ENCODE peak calls at places on chromosomes 13 and 19, in nine cellular contexts. D is tibial artery, K is WTC11, Q is HL-60, A is Peyer's patch, J is AG04450, V is bronchial epithelial cell, Y is GM12865, F is AG10803. O is an unnamed sample.

GRCh38 chr19:9793051-9793591 is 24.6 kb upstream of the ZNF846 start:
- DNase-seq in D (peak; percentile 59), K (no peak), Q (no peak), A (peak; percentile 61), J (no peak), V (peak; percentile 28), Y (peak; percentile 41), F (peak; percentile 36), O (peak; percentile 53)

GRCh38 chr19:45421953-45422498 is 1.7 kb downstream of the ERCC1 start:
- DNase-seq in D (no peak), K (no peak), Q (no peak), A (no peak), J (no peak), V (no peak), Y (no peak), F (no peak), O (no peak)

GRCh38 chr13:92896842-92897241 is 329.8 kb upstream of the GPC6 start:
- DNase-seq in D (no peak), K (no peak), Q (no peak), A (no peak), J (no peak), V (peak; percentile 45), Y (peak; percentile 33), F (peak; percentile 1), O (no peak)

GRCh38 chr19:53597023-53597422 is 34.8 kb upstream of the DPRX start:
- DNase-seq in D (no peak), K (no peak), Q (no peak), A (no peak), J (no peak), V (peak; percentile 54), Y (no peak), F (no peak), O (no peak)

GRCh38 chr19:52961981-52962380 is 700 bp downstream of the ZNF816 start:
- DNase-seq in D (no peak), K (no peak), Q (no peak), A (no peak), J (no peak), V (no peak), Y (no peak), F (no peak), O (no peak)

GRCh38 chr19:4692275-4693077 is 22.3 kb upstream of the MYDGF start:
- DNase-seq in D (no peak), K (no peak), Q (no peak), A (no peak), J (no peak), V (no peak), Y (no peak), F (no peak), O (no peak)

GRCh38 chr19:11767633-11768133 is 883 bp downstream of the ZNF441 start:
- DNase-seq in D (peak; percentile 45), K (no peak), Q (peak; percentile 22), A (peak; percentile 28), J (no peak), V (peak; percentile 10), Y (peak; percentile 54), F (peak; percentile 43), O (peak; percentile 47)

GRCh38 chr13:65868106-65868505 is 1362.0 kb downstream of the PCDH9 start:
- DNase-seq in D (no peak), K (no peak), Q (no peak), A (no peak), J (no peak), V (no peak), Y (no peak), F (no peak), O (no peak)

GRCh38 chr19:28296506-28296905 is 916.4 kb downstream of the UQCRFS1 start:
- DNase-seq in D (no peak), K (no peak), Q (no peak), A (no peak), J (no peak), V (no peak), Y (no peak), F (peak; percentile 80), O (no peak)

GRCh38 chr13:23794267-23795161 is 94.7 kb downstream of the MIPEP start:
- DNase-seq in D (no peak), K (no peak), Q (no peak), A (no peak), J (peak; percentile 68), V (peak; percentile 64), Y (peak; percentile 87), F (peak; percentile 61), O (no peak)

GRCh38 chr19:38674388-38675133 is 27.1 kb downstream of the ACTN4 start:
- DNase-seq in D (no peak), K (no peak), Q (no peak), A (no peak), J (no peak), V (peak; percentile 100), Y (no peak), F (peak; percentile 26), O (peak; percentile 57)

GRCh38 chr19:38554676-38555141 is 63.0 kb downstream of the MAP4K1 start:
- DNase-seq in D (no peak), K (no peak), Q (no peak), A (no peak), J (no peak), V (no peak), Y (no peak), F (no peak), O (no peak)

GRCh38 chr19:39422020-39422419 is 9.6 kb downstream of the PLEKHG2 start:
- DNase-seq in D (no peak), K (no peak), Q (no peak), A (no peak), J (no peak), V (no peak), Y (no peak), F (no peak), O (no peak)

GRCh38 chr19:38266981-38267597 is 2.7 kb downstream of the SPINT2 start:
- DNase-seq in D (no peak), K (no peak), Q (no peak), A (no peak), J (peak; percentile 29), V (peak; percentile 82), Y (no peak), F (no peak), O (no peak)

GRCh38 chr13:28047784-28048388 is 52.5 kb downstream of the FLT3 start:
- DNase-seq in D (no peak), K (no peak), Q (peak; percentile 78), A (no peak), J (no peak), V (peak; percentile 64), Y (peak; percentile 93), F (peak; percentile 26), O (no peak)

GRCh38 chr19:10454267-10454666 is 33.9 kb downstream of the PDE4A start:
- DNase-seq in D (no peak), K (peak; percentile 81), Q (no peak), A (no peak), J (no peak), V (no peak), Y (no peak), F (no peak), O (no peak)

GRCh38 chr13:83150616-83151307 is 731.5 kb downstream of the SLITRK1 start:
- DNase-seq in D (no peak), K (no peak), Q (no peak), A (no peak), J (no peak), V (no peak), Y (no peak), F (peak; percentile 31), O (no peak)

GRCh38 chr13:42363941-42364612 is 92.1 kb downstream of the AKAP11 start:
- DNase-seq in D (no peak), K (no peak), Q (no peak), A (no peak), J (no peak), V (peak; percentile 69), Y (no peak), F (no peak), O (no peak)

GRCh38 chr13:111183959-111184684 is 69.0 kb downstream of the ARHGEF7 start:
- DNase-seq in D (no peak), K (no peak), Q (no peak), A (no peak), J (no peak), V (no peak), Y (peak; percentile 69), F (no peak), O (no peak)
- TF ChIP-seq CTCF in D (no peak), K (no peak), Q (no peak), A (no peak), J (no peak), V (no peak), Y (no peak), F (no peak), O (no peak)

DNA sequence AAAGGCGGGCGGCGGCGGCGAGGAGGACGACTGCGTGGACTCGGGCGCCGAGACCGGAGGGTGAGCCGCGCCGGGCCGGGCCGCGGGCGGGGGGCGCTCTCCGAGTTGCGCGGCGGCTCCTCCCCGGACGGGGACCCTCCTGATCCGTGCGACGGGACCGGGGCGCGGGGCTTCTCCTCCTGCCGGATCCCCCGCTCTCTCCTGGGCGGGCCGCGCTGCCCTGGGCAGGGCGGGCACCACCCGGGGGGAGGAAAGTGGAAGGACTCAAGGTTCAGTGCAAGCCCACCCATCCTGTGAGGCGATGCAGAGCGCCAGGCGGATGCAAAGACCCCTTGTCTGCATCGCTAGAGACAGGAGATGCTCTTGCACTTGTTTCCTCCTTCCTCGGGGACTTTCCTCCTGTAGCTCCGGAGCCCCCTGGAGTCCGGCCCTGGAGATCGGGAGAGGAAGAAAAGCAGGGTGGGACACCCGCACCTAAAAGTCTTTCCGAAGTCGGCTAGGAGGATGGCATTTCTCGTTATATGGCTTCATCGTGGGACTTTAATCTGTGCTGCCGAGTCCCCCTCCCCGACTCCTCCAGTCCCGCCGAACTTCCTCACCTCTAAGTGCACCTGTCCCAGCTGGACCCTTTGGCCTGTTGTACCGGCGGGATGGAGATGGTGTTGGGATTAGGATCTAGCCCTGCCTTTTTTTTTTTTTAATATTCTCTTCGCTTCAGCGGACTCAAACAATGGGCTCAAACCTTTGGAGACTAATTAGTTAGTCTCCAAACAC is 499 bp downstream of the FAM124A start:
- DNase-seq in D (no peak), K (peak; percentile 28), Q (no peak), A (no peak), J (no peak), V (no peak), Y (no peak), F (no peak), O (no peak)
- TF ChIP-seq CTCF in D (no peak), K (no peak), Q (no peak), A (no peak), J (no peak), V (no peak), Y (no peak), F (no peak), O (peak; percentile 52)

DNA sequence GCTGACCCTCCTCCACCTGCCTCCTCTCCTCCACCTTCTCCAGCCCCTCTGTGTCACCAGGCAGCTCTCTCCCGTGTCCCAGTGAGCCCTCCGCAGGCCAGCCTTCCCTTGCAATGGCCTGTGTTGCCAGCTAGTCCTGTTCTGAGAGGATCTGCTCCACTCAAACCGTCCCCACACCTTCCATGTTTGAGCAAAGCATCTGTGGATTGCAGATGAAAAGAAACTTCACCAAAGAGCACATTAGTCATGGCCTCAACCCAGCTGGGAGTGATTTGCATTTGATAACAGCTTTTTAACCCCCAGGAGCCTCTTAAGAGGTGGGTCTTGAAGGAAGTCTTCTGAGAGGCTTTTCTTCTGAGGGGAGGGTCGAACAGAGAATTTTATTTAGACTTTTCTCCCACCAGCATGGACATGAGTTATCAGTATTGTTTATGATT is 72.8 kb downstream of the COL4A2 start:
- DNase-seq in D (no peak), K (no peak), Q (no peak), A (no peak), J (no peak), V (peak; percentile 51), Y (no peak), F (peak; percentile 42), O (no peak)
- TF ChIP-seq CTCF in D (no peak), K (no peak), Q (no peak), A (no peak), J (no peak), V (no peak), Y (no peak), F (no peak), O (no peak)

GRCh38 chr13:52868190-52868589 is 19.8 kb upstream of the PCDH8 start:
- DNase-seq in D (no peak), K (no peak), Q (no peak), A (no peak), J (no peak), V (no peak), Y (peak; percentile 59), F (no peak), O (no peak)

GRCh38 chr13:52862358-52863206 is 14.1 kb upstream of the PCDH8 start:
- DNase-seq in D (no peak), K (peak; percentile 74), Q (peak; percentile 24), A (no peak), J (no peak), V (peak; percentile 25), Y (peak; percentile 39), F (no peak), O (no peak)
- TF ChIP-seq CTCF in D (no peak), K (peak; percentile 80), Q (peak; percentile 50), A (peak; percentile 41), J (peak; percentile 52), V (peak; percentile 69), Y (peak; percentile 67), F (peak; percentile 46), O (peak; percentile 75)